ENCODE peak calls at places on chromosomes 3 and 15, in five cellular contexts. One of them, this sample, is unnamed.

GRCh38 chr15:75227663-75228280 is 26.1 kb downstream of the C15orf39 start:
- DNase-seq in type B pancreatic cell: no peak
- DNase-seq in prostate gland: no peak
- DNase-seq in fibroblast of mammary gland: no peak
- DNase-seq in neural crest cell: no peak
- DNase-seq in this sample: peak

GRCh38 chr15:34606545-34606944 is 23.1 kb upstream of the GOLGA8B start:
- DNase-seq in type B pancreatic cell: no peak
- DNase-seq in prostate gland: no peak
- DNase-seq in fibroblast of mammary gland: peak
- DNase-seq in neural crest cell: no peak
- DNase-seq in this sample: no peak

GRCh38 chr15:45166792-45167630 is 20.8 kb downstream of the SHF start:
- DNase-seq in type B pancreatic cell: peak
- DNase-seq in prostate gland: peak
- DNase-seq in fibroblast of mammary gland: peak
- DNase-seq in neural crest cell: peak
- DNase-seq in this sample: peak

GRCh38 chr15:25545017-25545416 is 106.2 kb upstream of the UBE3A start:
- DNase-seq in type B pancreatic cell: no peak
- DNase-seq in prostate gland: no peak
- DNase-seq in fibroblast of mammary gland: peak
- DNase-seq in neural crest cell: no peak
- DNase-seq in this sample: no peak

GRCh38 chr15:80579611-80580010 is 115.5 kb upstream of the ABHD17C start:
- DNase-seq in type B pancreatic cell: no peak
- DNase-seq in prostate gland: no peak
- DNase-seq in fibroblast of mammary gland: no peak
- DNase-seq in neural crest cell: no peak
- DNase-seq in this sample: no peak

GRCh38 chr15:90512281-90512680 is 17.4 kb upstream of the CRTC3 start:
- DNase-seq in type B pancreatic cell: no peak
- DNase-seq in prostate gland: no peak
- DNase-seq in fibroblast of mammary gland: no peak
- DNase-seq in neural crest cell: no peak
- DNase-seq in this sample: no peak

GRCh38 chr15:85616549-85616948 is 178.2 kb downstream of the KLHL25 start:
- DNase-seq in type B pancreatic cell: no peak
- DNase-seq in prostate gland: no peak
- DNase-seq in fibroblast of mammary gland: peak
- DNase-seq in neural crest cell: no peak
- DNase-seq in this sample: no peak

GRCh38 chr15:93997071-93997658 is 234.2 kb upstream of the MCTP2 start:
- DNase-seq in type B pancreatic cell: no peak
- DNase-seq in prostate gland: no peak
- DNase-seq in fibroblast of mammary gland: peak
- DNase-seq in neural crest cell: peak
- DNase-seq in this sample: no peak

GRCh38 chr3:135000465-135000864 is 205.4 kb downstream of the EPHB1 start:
- DNase-seq in type B pancreatic cell: no peak
- DNase-seq in prostate gland: no peak
- DNase-seq in fibroblast of mammary gland: no peak
- DNase-seq in neural crest cell: no peak
- DNase-seq in this sample: no peak

GRCh38 chr3:79424811-79425210 is 343.0 kb downstream of the ROBO1 start:
- DNase-seq in type B pancreatic cell: no peak
- DNase-seq in prostate gland: no peak
- DNase-seq in fibroblast of mammary gland: no peak
- DNase-seq in neural crest cell: no peak
- DNase-seq in this sample: no peak

GRCh38 chr15:64092864-64093626 is 593 bp downstream of the CIAO2A start:
- DNase-seq in type B pancreatic cell: no peak
- DNase-seq in prostate gland: peak
- DNase-seq in fibroblast of mammary gland: peak
- DNase-seq in neural crest cell: no peak
- DNase-seq in this sample: no peak

GRCh38 chr3:71066356-71066755 is 517.2 kb downstream of the FOXP1 start:
- DNase-seq in type B pancreatic cell: no peak
- DNase-seq in prostate gland: no peak
- DNase-seq in fibroblast of mammary gland: no peak
- DNase-seq in neural crest cell: no peak
- DNase-seq in this sample: no peak

GRCh38 chr3:89232155-89232554 is 124.7 kb downstream of the EPHA3 start:
- DNase-seq in type B pancreatic cell: no peak
- DNase-seq in prostate gland: no peak
- DNase-seq in fibroblast of mammary gland: no peak
- DNase-seq in neural crest cell: no peak
- DNase-seq in this sample: no peak

GRCh38 chr3:171155122-171155700 is 128.7 kb upstream of the SLC2A2 start:
- DNase-seq in type B pancreatic cell: no peak
- DNase-seq in prostate gland: no peak
- DNase-seq in fibroblast of mammary gland: no peak
- DNase-seq in neural crest cell: no peak
- DNase-seq in this sample: no peak

GRCh38 chr3:110773413-110773954 is 298.1 kb upstream of the NECTIN3 start:
- DNase-seq in type B pancreatic cell: no peak
- DNase-seq in prostate gland: no peak
- DNase-seq in fibroblast of mammary gland: peak
- DNase-seq in neural crest cell: peak
- DNase-seq in this sample: no peak

DNA sequence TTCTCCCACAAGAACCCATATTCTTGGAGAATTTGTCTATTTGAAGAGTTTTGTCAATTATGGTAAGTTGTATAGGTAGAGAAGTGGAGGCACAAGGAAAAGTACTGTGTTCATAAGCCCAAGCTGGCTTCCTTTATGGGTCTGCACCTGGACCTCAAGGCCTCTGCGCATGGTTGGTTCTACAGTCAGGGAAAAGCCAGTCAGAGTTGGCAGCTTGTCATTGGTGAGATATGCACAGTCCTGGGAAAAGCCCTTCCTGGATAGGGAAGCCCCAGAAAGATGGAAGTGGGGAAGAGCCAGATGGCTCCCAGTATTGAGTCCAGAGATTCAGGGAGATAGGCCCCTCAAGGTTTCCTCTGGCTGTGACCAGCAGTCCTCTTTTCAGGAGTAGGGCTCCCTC is 15.8 kb downstream of the BOC start:
- DNase-seq in type B pancreatic cell: no peak
- DNase-seq in prostate gland: no peak
- DNase-seq in fibroblast of mammary gland: no peak
- DNase-seq in neural crest cell: no peak
- DNase-seq in this sample: no peak
- TF ChIP-seq CTCF in type B pancreatic cell: no peak
- TF ChIP-seq CTCF in prostate gland: no peak
- TF ChIP-seq CTCF in fibroblast of mammary gland: no peak
- TF ChIP-seq CTCF in neural crest cell: no peak
- TF ChIP-seq CTCF in this sample: no peak

DNA sequence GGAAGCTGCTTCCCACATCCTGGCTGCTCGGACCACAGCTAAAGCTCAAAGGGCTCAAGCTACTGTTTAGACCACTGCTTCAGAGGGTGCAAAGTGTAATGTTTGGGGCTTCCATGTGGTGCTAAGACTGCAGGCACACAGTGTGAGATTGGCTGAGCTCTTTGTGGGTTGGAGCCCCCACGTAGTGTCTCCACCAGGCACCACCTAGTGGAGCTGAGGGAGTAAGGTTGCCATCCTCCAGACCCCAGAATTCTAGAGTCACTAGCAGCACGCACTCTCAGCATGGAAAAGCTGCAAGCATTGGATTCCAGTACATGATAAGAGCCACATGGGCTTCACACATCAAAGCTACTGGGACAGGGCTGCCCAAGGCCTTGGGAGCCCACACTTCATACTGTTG is 9.3 kb downstream of the MKRN3 start:
- DNase-seq in type B pancreatic cell: no peak
- DNase-seq in prostate gland: no peak
- DNase-seq in fibroblast of mammary gland: no peak
- DNase-seq in neural crest cell: no peak
- DNase-seq in this sample: no peak
- TF ChIP-seq CTCF in type B pancreatic cell: no peak
- TF ChIP-seq CTCF in prostate gland: no peak
- TF ChIP-seq CTCF in fibroblast of mammary gland: no peak
- TF ChIP-seq CTCF in neural crest cell: no peak
- TF ChIP-seq CTCF in this sample: no peak

DNA sequence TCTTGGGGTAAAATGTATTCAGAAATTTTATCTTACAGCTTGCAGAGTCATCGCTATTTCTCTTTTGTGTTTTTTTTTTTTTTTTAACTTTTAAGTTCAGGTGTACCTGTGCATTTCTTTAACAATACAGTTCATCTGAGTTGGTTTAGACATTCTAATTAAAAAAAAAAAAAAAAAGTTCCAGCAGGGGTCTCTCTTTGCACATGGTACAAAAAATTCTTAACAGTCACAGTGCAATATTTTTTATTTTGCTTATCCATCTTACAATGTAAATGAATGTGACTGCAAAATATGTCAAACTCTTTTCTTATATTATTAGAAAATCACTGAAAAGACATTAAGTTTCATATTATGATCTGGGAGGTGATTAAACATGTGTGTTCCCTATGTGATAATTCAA is 47.5 kb upstream of the SLC9A9 start:
- DNase-seq in type B pancreatic cell: no peak
- DNase-seq in prostate gland: no peak
- DNase-seq in fibroblast of mammary gland: peak
- DNase-seq in neural crest cell: no peak
- DNase-seq in this sample: no peak
- TF ChIP-seq CTCF in type B pancreatic cell: peak
- TF ChIP-seq CTCF in prostate gland: no peak
- TF ChIP-seq CTCF in fibroblast of mammary gland: peak
- TF ChIP-seq CTCF in neural crest cell: peak
- TF ChIP-seq CTCF in this sample: peak

GRCh38 chr15:27853624-27854455 is 245.3 kb downstream of the OCA2 start:
- DNase-seq in type B pancreatic cell: no peak
- DNase-seq in prostate gland: no peak
- DNase-seq in fibroblast of mammary gland: no peak
- DNase-seq in neural crest cell: no peak
- DNase-seq in this sample: no peak
- TF ChIP-seq CTCF in type B pancreatic cell: no peak
- TF ChIP-seq CTCF in prostate gland: no peak
- TF ChIP-seq CTCF in fibroblast of mammary gland: no peak
- TF ChIP-seq CTCF in neural crest cell: no peak
- TF ChIP-seq CTCF in this sample: no peak